ENCODE peak calls at places on chromosomes 5 and 9, in eight cellular contexts. One of them, this sample, is unnamed.

GRCh38 chr5:3010953-3011763 is 259.7 kb upstream of the IRX2 start:
- DNase-seq in stimulated activated CD4-positive, alpha-beta T cell treated with anti-CD3 and anti-CD28 coated beads, Interleukin-1b, Interleukin-23, amount 100 ng/mL, for 1 hour: no peak
- DNase-seq in HT1080: peak
- DNase-seq in CD4-positive, alpha-beta memory T cell: no peak
- DNase-seq in activated T-cell treated with anti-CD3 and anti-CD28 coated beads, Interleukin-2, amount 50 U/mL, for 1 hour: no peak
- DNase-seq in SW480: no peak
- DNase-seq in HEK293T: no peak
- DNase-seq in choroid plexus epithelial cell: no peak
- DNase-seq in this sample: no peak

GRCh38 chr9:35996358-35996970 is 38.5 kb upstream of the OR2S2 start:
- DNase-seq in SW480: no peak
- DNase-seq in choroid plexus epithelial cell: peak
- DNase-seq in HT1080: peak
- DNase-seq in activated T-cell treated with anti-CD3 and anti-CD28 coated beads, Interleukin-2, amount 50 U/mL, for 1 hour: no peak
- DNase-seq in HEK293T: no peak
- DNase-seq in stimulated activated CD4-positive, alpha-beta T cell treated with anti-CD3 and anti-CD28 coated beads, Interleukin-1b, Interleukin-23, amount 100 ng/mL, for 1 hour: no peak
- DNase-seq in CD4-positive, alpha-beta memory T cell: no peak
- DNase-seq in this sample: peak

GRCh38 chr9:132945186-132946130 is 1.0 kb upstream of the TSC1 start:
- DNase-seq in stimulated activated CD4-positive, alpha-beta T cell treated with anti-CD3 and anti-CD28 coated beads, Interleukin-1b, Interleukin-23, amount 100 ng/mL, for 1 hour: no peak
- DNase-seq in SW480: no peak
- DNase-seq in CD4-positive, alpha-beta memory T cell: no peak
- DNase-seq in choroid plexus epithelial cell: no peak
- DNase-seq in HEK293T: no peak
- DNase-seq in activated T-cell treated with anti-CD3 and anti-CD28 coated beads, Interleukin-2, amount 50 U/mL, for 1 hour: no peak
- DNase-seq in HT1080: no peak
- DNase-seq in this sample: no peak

GRCh38 chr9:123814526-123814925 is 115.4 kb downstream of the DENND1A start:
- DNase-seq in HEK293T: no peak
- DNase-seq in choroid plexus epithelial cell: no peak
- DNase-seq in activated T-cell treated with anti-CD3 and anti-CD28 coated beads, Interleukin-2, amount 50 U/mL, for 1 hour: no peak
- DNase-seq in SW480: no peak
- DNase-seq in HT1080: no peak
- DNase-seq in stimulated activated CD4-positive, alpha-beta T cell treated with anti-CD3 and anti-CD28 coated beads, Interleukin-1b, Interleukin-23, amount 100 ng/mL, for 1 hour: no peak
- DNase-seq in CD4-positive, alpha-beta memory T cell: no peak
- DNase-seq in this sample: no peak

GRCh38 chr9:97521576-97522333 is 20.3 kb downstream of the TMOD1 start:
- DNase-seq in choroid plexus epithelial cell: no peak
- DNase-seq in HEK293T: no peak
- DNase-seq in stimulated activated CD4-positive, alpha-beta T cell treated with anti-CD3 and anti-CD28 coated beads, Interleukin-1b, Interleukin-23, amount 100 ng/mL, for 1 hour: no peak
- DNase-seq in SW480: no peak
- DNase-seq in HT1080: no peak
- DNase-seq in activated T-cell treated with anti-CD3 and anti-CD28 coated beads, Interleukin-2, amount 50 U/mL, for 1 hour: no peak
- DNase-seq in CD4-positive, alpha-beta memory T cell: no peak
- DNase-seq in this sample: no peak

GRCh38 chr5:6581090-6581489 is 51.8 kb downstream of the NSUN2 start:
- DNase-seq in choroid plexus epithelial cell: no peak
- DNase-seq in activated T-cell treated with anti-CD3 and anti-CD28 coated beads, Interleukin-2, amount 50 U/mL, for 1 hour: no peak
- DNase-seq in stimulated activated CD4-positive, alpha-beta T cell treated with anti-CD3 and anti-CD28 coated beads, Interleukin-1b, Interleukin-23, amount 100 ng/mL, for 1 hour: no peak
- DNase-seq in SW480: no peak
- DNase-seq in HT1080: no peak
- DNase-seq in HEK293T: no peak
- DNase-seq in CD4-positive, alpha-beta memory T cell: no peak
- DNase-seq in this sample: no peak

GRCh38 chr9:126607731-126608130 is 6.0 kb upstream of the LMX1B start:
- DNase-seq in activated T-cell treated with anti-CD3 and anti-CD28 coated beads, Interleukin-2, amount 50 U/mL, for 1 hour: no peak
- DNase-seq in SW480: peak
- DNase-seq in HT1080: no peak
- DNase-seq in stimulated activated CD4-positive, alpha-beta T cell treated with anti-CD3 and anti-CD28 coated beads, Interleukin-1b, Interleukin-23, amount 100 ng/mL, for 1 hour: no peak
- DNase-seq in CD4-positive, alpha-beta memory T cell: no peak
- DNase-seq in HEK293T: no peak
- DNase-seq in choroid plexus epithelial cell: no peak
- DNase-seq in this sample: no peak

GRCh38 chr5:92543246-92543645 is 1037.8 kb downstream of the NR2F1-AS1 start:
- DNase-seq in stimulated activated CD4-positive, alpha-beta T cell treated with anti-CD3 and anti-CD28 coated beads, Interleukin-1b, Interleukin-23, amount 100 ng/mL, for 1 hour: no peak
- DNase-seq in choroid plexus epithelial cell: peak
- DNase-seq in HEK293T: no peak
- DNase-seq in CD4-positive, alpha-beta memory T cell: no peak
- DNase-seq in HT1080: no peak
- DNase-seq in SW480: no peak
- DNase-seq in activated T-cell treated with anti-CD3 and anti-CD28 coated beads, Interleukin-2, amount 50 U/mL, for 1 hour: no peak
- DNase-seq in this sample: no peak

GRCh38 chr9:136089697-136090045 is 5.4 kb downstream of the NACC2 start:
- DNase-seq in choroid plexus epithelial cell: peak
- DNase-seq in activated T-cell treated with anti-CD3 and anti-CD28 coated beads, Interleukin-2, amount 50 U/mL, for 1 hour: no peak
- DNase-seq in CD4-positive, alpha-beta memory T cell: peak
- DNase-seq in HEK293T: no peak
- DNase-seq in SW480: no peak
- DNase-seq in stimulated activated CD4-positive, alpha-beta T cell treated with anti-CD3 and anti-CD28 coated beads, Interleukin-1b, Interleukin-23, amount 100 ng/mL, for 1 hour: no peak
- DNase-seq in HT1080: peak
- DNase-seq in this sample: no peak

GRCh38 chr9:113381909-113382411 is 5.2 kb upstream of the HDHD3 start:
- DNase-seq in SW480: no peak
- DNase-seq in stimulated activated CD4-positive, alpha-beta T cell treated with anti-CD3 and anti-CD28 coated beads, Interleukin-1b, Interleukin-23, amount 100 ng/mL, for 1 hour: no peak
- DNase-seq in HEK293T: no peak
- DNase-seq in choroid plexus epithelial cell: no peak
- DNase-seq in HT1080: no peak
- DNase-seq in activated T-cell treated with anti-CD3 and anti-CD28 coated beads, Interleukin-2, amount 50 U/mL, for 1 hour: no peak
- DNase-seq in CD4-positive, alpha-beta memory T cell: no peak
- DNase-seq in this sample: no peak

GRCh38 chr5:115098041-115098702 is 71.5 kb downstream of the TRIM36 start:
- DNase-seq in HT1080: peak
- DNase-seq in CD4-positive, alpha-beta memory T cell: peak
- DNase-seq in SW480: peak
- DNase-seq in stimulated activated CD4-positive, alpha-beta T cell treated with anti-CD3 and anti-CD28 coated beads, Interleukin-1b, Interleukin-23, amount 100 ng/mL, for 1 hour: no peak
- DNase-seq in HEK293T: peak
- DNase-seq in choroid plexus epithelial cell: peak
- DNase-seq in activated T-cell treated with anti-CD3 and anti-CD28 coated beads, Interleukin-2, amount 50 U/mL, for 1 hour: no peak
- DNase-seq in this sample: no peak

GRCh38 chr9:22308177-22308576 is 138.4 kb upstream of the DMRTA1 start:
- DNase-seq in stimulated activated CD4-positive, alpha-beta T cell treated with anti-CD3 and anti-CD28 coated beads, Interleukin-1b, Interleukin-23, amount 100 ng/mL, for 1 hour: no peak
- DNase-seq in choroid plexus epithelial cell: peak
- DNase-seq in HEK293T: no peak
- DNase-seq in SW480: no peak
- DNase-seq in activated T-cell treated with anti-CD3 and anti-CD28 coated beads, Interleukin-2, amount 50 U/mL, for 1 hour: no peak
- DNase-seq in HT1080: no peak
- DNase-seq in CD4-positive, alpha-beta memory T cell: no peak
- DNase-seq in this sample: no peak

GRCh38 chr9:116298992-116299391 is 145.4 kb downstream of the PAPPA start:
- DNase-seq in HEK293T: no peak
- DNase-seq in SW480: no peak
- DNase-seq in choroid plexus epithelial cell: no peak
- DNase-seq in stimulated activated CD4-positive, alpha-beta T cell treated with anti-CD3 and anti-CD28 coated beads, Interleukin-1b, Interleukin-23, amount 100 ng/mL, for 1 hour: no peak
- DNase-seq in HT1080: no peak
- DNase-seq in activated T-cell treated with anti-CD3 and anti-CD28 coated beads, Interleukin-2, amount 50 U/mL, for 1 hour: no peak
- DNase-seq in CD4-positive, alpha-beta memory T cell: no peak
- DNase-seq in this sample: no peak

GRCh38 chr9:89364664-89365531 is 46.6 kb downstream of the SECISBP2 start:
- DNase-seq in HEK293T: no peak
- DNase-seq in choroid plexus epithelial cell: no peak
- DNase-seq in SW480: no peak
- DNase-seq in HT1080: no peak
- DNase-seq in activated T-cell treated with anti-CD3 and anti-CD28 coated beads, Interleukin-2, amount 50 U/mL, for 1 hour: no peak
- DNase-seq in CD4-positive, alpha-beta memory T cell: no peak
- DNase-seq in stimulated activated CD4-positive, alpha-beta T cell treated with anti-CD3 and anti-CD28 coated beads, Interleukin-1b, Interleukin-23, amount 100 ng/mL, for 1 hour: no peak
- DNase-seq in this sample: no peak

This sample was measured in left lung.